ENCODE peak calls at places on chromosomes 3 and 15, in four cellular contexts. O, S, P and H are unnamed samples.

GRCh38 chr3:142652826-142653292 is 56.7 kb downstream of the PLS1 start:
- DNase-seq in P (no peak), O (no peak), S (no peak), H (no peak)

GRCh38 chr3:129975332-129976090 is 991 bp downstream of the TRH start:
- DNase-seq in S (no peak), P (no peak), O (peak; percentile 38), H (no peak)

GRCh38 chr15:93451822-93452221 is 362.8 kb upstream of the RGMA start:
- DNase-seq in S (no peak), P (no peak), O (no peak), H (no peak)

GRCh38 chr3:25940935-25941334 is 151.0 kb downstream of the OXSM start:
- DNase-seq in P (no peak), S (no peak), O (no peak), H (no peak)

GRCh38 chr15:78715930-78716329 is 74.9 kb upstream of the CHRNB4 start:
- DNase-seq in S (peak; percentile 71), O (no peak), P (no peak), H (no peak)

GRCh38 chr3:169914321-169914720 is 2.9 kb downstream of the SAMD7 start:
- DNase-seq in S (peak; percentile 33), P (no peak), O (no peak), H (peak; percentile 34)

GRCh38 chr3:72722930-72723726 is 125.1 kb downstream of the SHQ1 start:
- DNase-seq in P (no peak), O (no peak), S (peak; percentile 92), H (peak; percentile 89)

GRCh38 chr3:16741890-16742289 is 136.7 kb upstream of the DAZL start:
- DNase-seq in P (no peak), O (no peak), S (no peak), H (no peak)

GRCh38 chr15:33926260-33926659 is 42.0 kb upstream of the CHRM5 start:
- DNase-seq in S (no peak), P (no peak), O (no peak), H (no peak)

GRCh38 chr3:64291956-64292355 is 66.7 kb upstream of the PRICKLE2 start:
- DNase-seq in S (no peak), O (no peak), P (no peak), H (no peak)

GRCh38 chr3:162719684-162720341 is 1223.2 kb downstream of the OTOL1 start:
- DNase-seq in O (no peak), P (no peak), S (peak; percentile 98), H (peak; percentile 10)

GRCh38 chr3:13563321-13563720 is 14.4 kb downstream of the FBLN2 start:
- DNase-seq in P (no peak), O (no peak), S (no peak), H (no peak)

GRCh38 chr15:78855746-78856145 is 16.9 kb upstream of the MORF4L1 start:
- DNase-seq in S (no peak), O (no peak), P (no peak), H (no peak)

GRCh38 chr15:92820233-92821021 is 79.7 kb upstream of the CHD2 start:
- DNase-seq in P (peak; percentile 89), O (peak; percentile 97), S (peak; percentile 94), H (peak; percentile 96)

GRCh38 chr3:60645801-60646200 is 605.5 kb downstream of the FHIT start:
- DNase-seq in O (no peak), S (no peak), P (no peak), H (no peak)

GRCh38 chr3:49198611-49199230 is 27.3 kb downstream of the KLHDC8B start:
- DNase-seq in P (no peak), S (no peak), O (no peak), H (no peak)

GRCh38 chr3:184029456-184029950 is 2.0 kb upstream of the HTR3D start:
- DNase-seq in S (no peak), O (no peak), P (no peak), H (no peak)

GRCh38 chr15:62307551-62307950 is 142.5 kb upstream of the C2CD4B start:
- DNase-seq in P (no peak), S (peak; percentile 66), O (no peak), H (no peak)

GRCh38 chr3:184724662-184725061 is 12.8 kb upstream of the MAGEF1 start:
- DNase-seq in S (no peak), O (no peak), P (no peak), H (no peak)

GRCh38 chr3:57706462-57706861 is 13.6 kb upstream of the DENND6A start:
- DNase-seq in P (no peak), O (no peak), S (peak; percentile 94), H (no peak)

GRCh38 chr3:194369522-194370279 is at the start of gene LRRC15:
- DNase-seq in P (no peak), S (peak; percentile 70), O (peak; percentile 84), H (peak; percentile 64)

GRCh38 chr3:171809513-171810277 is 588 bp downstream of the PLD1 start:
- DNase-seq in S (peak; percentile 77), P (peak; percentile 65), O (peak; percentile 73), H (no peak)

GRCh38 chr15:56150204-56150603 is 93.5 kb downstream of the RFX7 start:
- DNase-seq in S (no peak), O (no peak), P (no peak), H (no peak)

GRCh38 chr3:70647823-70648222 is 335.4 kb upstream of the MDFIC2 start:
- DNase-seq in O (no peak), P (no peak), S (no peak), H (no peak)

GRCh38 chr3:41369838-41370237 is 170.5 kb downstream of the CTNNB1 start:
- DNase-seq in O (no peak), P (no peak), S (peak; percentile 17), H (no peak)

GRCh38 chr3:30269751-30270445 is 336.5 kb upstream of the TGFBR2 start:
- DNase-seq in O (no peak), P (no peak), S (no peak), H (no peak)

GRCh38 chr3:184196536-184196935 is 10.5 kb downstream of the ABCF3 start:
- DNase-seq in P (no peak), O (no peak), S (no peak), H (no peak)

GRCh38 chr3:85801955-85802354 is 843.2 kb downstream of the CADM2 start:
- DNase-seq in O (peak; percentile 48), P (no peak), S (peak; percentile 80), H (no peak)

GRCh38 chr3:4581040-4581439 is 87.9 kb downstream of the ITPR1 start:
- DNase-seq in P (no peak), S (no peak), O (no peak), H (no peak)

GRCh38 chr15:26936502-26936901 is 34.5 kb upstream of the GABRG3 start:
- DNase-seq in S (no peak), P (no peak), O (no peak), H (no peak)

GRCh38 chr3:158802399-158803023 is 657 bp downstream of the MFSD1 start:
- DNase-seq in S (no peak), O (no peak), P (peak; percentile 53), H (peak; percentile 40)

GRCh38 chr3:47440131-47440530 is 35.6 kb downstream of the SCAP start:
- DNase-seq in O (peak; percentile 25), S (peak; percentile 31), P (no peak), H (no peak)

GRCh38 chr15:40534371-40534770 is 30.5 kb downstream of the CCDC32 start:
- DNase-seq in O (no peak), P (no peak), S (no peak), H (no peak)

GRCh38 chr3:133563186-133563591 is 10.3 kb upstream of the CDV3 start:
- DNase-seq in O (no peak), P (no peak), S (no peak), H (no peak)

GRCh38 chr3:180548050-180548449 is 53.9 kb upstream of the TTC14 start:
- DNase-seq in O (no peak), P (no peak), S (peak; percentile 41), H (no peak)

GRCh38 chr15:40256642-40257235 is 17.9 kb downstream of the PAK6 start:
- DNase-seq in S (no peak), O (no peak), P (no peak), H (no peak)

GRCh38 chr3:45773044-45773443 is 23.3 kb downstream of the SLC6A20 start:
- DNase-seq in P (no peak), S (no peak), O (no peak), H (no peak)

DNA sequence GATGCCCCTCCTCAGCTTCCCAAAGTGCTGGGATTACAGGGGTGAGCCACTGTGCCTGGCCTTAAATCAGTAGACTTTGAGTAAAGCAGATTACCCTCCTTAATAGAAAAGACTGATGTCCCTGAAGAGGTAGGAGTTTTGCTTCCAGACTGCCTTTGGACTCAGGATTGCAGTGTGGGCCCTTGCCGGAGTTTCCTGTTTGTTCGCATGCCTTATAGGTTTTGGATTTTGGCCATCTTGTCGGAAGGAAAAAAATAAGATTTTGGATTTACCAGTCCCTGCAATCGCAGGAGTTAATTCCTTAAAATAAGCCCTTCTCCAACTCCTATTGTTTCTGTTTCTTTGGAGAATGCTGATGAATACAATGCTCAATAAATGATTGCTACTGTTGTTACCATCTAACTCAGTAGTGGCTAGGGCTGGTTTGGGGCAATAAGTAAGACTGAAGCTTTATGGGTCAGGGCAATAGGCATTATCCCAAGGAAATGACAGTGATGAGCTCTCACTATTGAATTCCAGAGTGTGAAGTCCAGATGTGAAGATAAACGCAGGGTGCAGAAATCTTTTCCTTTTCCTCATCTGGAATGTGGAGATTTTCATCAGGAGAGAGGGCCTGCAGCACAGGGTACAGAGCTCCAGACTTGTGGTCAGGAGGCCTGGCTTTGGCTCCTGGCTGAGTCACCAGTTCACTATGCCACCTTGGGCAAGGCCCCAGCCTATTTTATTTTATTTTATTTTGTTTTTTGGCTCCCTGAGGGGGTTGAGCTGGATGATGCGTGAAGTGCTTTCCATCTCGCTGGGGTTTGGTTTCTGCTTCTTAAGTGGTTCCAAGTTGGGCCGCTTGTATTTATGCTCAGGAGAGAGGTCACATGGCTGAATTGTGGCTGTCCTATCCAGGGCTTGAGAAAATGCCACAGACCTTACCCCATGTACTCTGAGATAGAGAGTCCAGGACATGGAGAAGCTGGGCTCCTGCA is 25.3 kb downstream of the FOXL2 start:
- DNase-seq in S (peak; percentile 83), P (no peak), O (no peak), H (peak; percentile 83)
- H3F3A ChIP-seq in S (no peaks in the 10 kb centered on the region), P (no peaks in the 10 kb centered on the region), O (no peaks in the 10 kb centered on the region), H (peaks cover 24% of the 10 kb centered on the region)

GRCh38 chr15:69540622-69541021 is 88.0 kb downstream of the RPLP1 start:
- DNase-seq in O (no peak), S (no peak), P (no peak), H (no peak)
- TF ChIP-seq CTCF in O (no peak), S (no peak), P (no peak), H (no peak)

GRCh38 chr15:41692049-41692448 is 31.8 kb downstream of the MGA start:
- DNase-seq in P (no peak), O (no peak), S (no peak), H (no peak)
- H4K20me1 ChIP-seq in P (peaks cover 3% of the 10 kb centered on the region), O (peaks cover 60% of the 10 kb centered on the region), S (peaks cover 4% of the 10 kb centered on the region), H (peaks cover 29% of the 10 kb centered on the region)

GRCh38 chr3:115788921-115789470 is 165.7 kb downstream of the GAP43 start:
- DNase-seq in O (no peak), S (peak; percentile 97), P (no peak), H (peak; percentile 91)
- H3F3A ChIP-seq in O (peaks cover 8% of the 10 kb centered on the region), S (peaks cover 11% of the 10 kb centered on the region), P (no peaks in the 10 kb centered on the region), H (peaks cover 57% of the 10 kb centered on the region)

GRCh38 chr15:82303956-82304640 is 41.5 kb downstream of the SAXO2 start:
- DNase-seq in P (no peak), O (no peak), S (no peak), H (no peak)

GRCh38 chr15:82309802-82310201 is 39.5 kb downstream of the GOLGA6L10 start:
- DNase-seq in P (no peak), O (no peak), S (no peak), H (no peak)

GRCh38 chr15:82305621-82306048 is 43.0 kb downstream of the SAXO2 start:
- DNase-seq in O (no peak), S (no peak), P (no peak), H (no peak)

GRCh38 chr15:82307714-82308081 is 41.6 kb downstream of the GOLGA6L10 start:
- DNase-seq in P (no peak), O (no peak), S (no peak), H (no peak)

GRCh38 chr15:82306791-82307713 is 42.2 kb downstream of the GOLGA6L10 start:
- DNase-seq in P (no peak), O (no peak), S (no peak), H (no peak)
- TF ChIP-seq CTCF in P (no peak), O (no peak), S (no peak), H (no peak)